ENCODE peak calls at places on chromosomes 1 and 21, in six cellular contexts. One of them, this sample, is unnamed.

GRCh38 chr1:20530901-20531300 is 21.5 kb upstream of the FAM43B start:
- DNase-seq in OCI-LY7: no peak
- DNase-seq in tibial nerve: no peak
- DNase-seq in D721Med: no peak
- DNase-seq in Calu3: no peak
- DNase-seq in psoas muscle: no peak
- DNase-seq in this sample: no peak

GRCh38 chr1:44407430-44408180 is 2.5 kb downstream of the RNF220 start:
- DNase-seq in OCI-LY7: no peak
- DNase-seq in tibial nerve: no peak
- DNase-seq in psoas muscle: no peak
- DNase-seq in Calu3: no peak
- DNase-seq in D721Med: no peak
- DNase-seq in this sample: no peak

GRCh38 chr1:233121947-233122559 is 171.6 kb downstream of the NTPCR start:
- DNase-seq in Calu3: no peak
- DNase-seq in tibial nerve: no peak
- DNase-seq in OCI-LY7: no peak
- DNase-seq in D721Med: no peak
- DNase-seq in psoas muscle: no peak
- DNase-seq in this sample: no peak

GRCh38 chr1:207908112-207908734 is 2.7 kb downstream of the CD34 start:
- DNase-seq in D721Med: no peak
- DNase-seq in Calu3: peak
- DNase-seq in tibial nerve: peak
- DNase-seq in psoas muscle: peak
- DNase-seq in OCI-LY7: no peak
- DNase-seq in this sample: no peak

GRCh38 chr1:156922986-156923564 is 2.6 kb downstream of the LRRC71 start:
- DNase-seq in tibial nerve: no peak
- DNase-seq in psoas muscle: no peak
- DNase-seq in Calu3: no peak
- DNase-seq in OCI-LY7: no peak
- DNase-seq in D721Med: no peak
- DNase-seq in this sample: no peak

GRCh38 chr21:46014828-46015227 is 33.3 kb downstream of the COL6A1 start:
- DNase-seq in OCI-LY7: no peak
- DNase-seq in psoas muscle: no peak
- DNase-seq in D721Med: no peak
- DNase-seq in tibial nerve: no peak
- DNase-seq in Calu3: no peak
- DNase-seq in this sample: no peak

GRCh38 chr1:169538998-169539871 is 47.0 kb downstream of the F5 start:
- DNase-seq in Calu3: peak
- DNase-seq in OCI-LY7: no peak
- DNase-seq in psoas muscle: no peak
- DNase-seq in tibial nerve: no peak
- DNase-seq in D721Med: no peak
- DNase-seq in this sample: no peak

GRCh38 chr1:160548960-160549664 is 26.1 kb upstream of the SLAMF6 start:
- DNase-seq in OCI-LY7: peak
- DNase-seq in Calu3: no peak
- DNase-seq in tibial nerve: no peak
- DNase-seq in psoas muscle: no peak
- DNase-seq in D721Med: no peak
- DNase-seq in this sample: no peak

GRCh38 chr1:43348809-43349593 is 9.8 kb upstream of the CDC20 start:
- DNase-seq in D721Med: peak
- DNase-seq in psoas muscle: peak
- DNase-seq in Calu3: peak
- DNase-seq in tibial nerve: peak
- DNase-seq in OCI-LY7: peak
- DNase-seq in this sample: peak

GRCh38 chr1:11062965-11063401 is 3.2 kb upstream of the SRM start:
- DNase-seq in D721Med: no peak
- DNase-seq in OCI-LY7: no peak
- DNase-seq in Calu3: no peak
- DNase-seq in psoas muscle: no peak
- DNase-seq in tibial nerve: no peak
- DNase-seq in this sample: no peak

GRCh38 chr1:230584660-230585059 is 57.6 kb upstream of the COG2 start:
- DNase-seq in OCI-LY7: no peak
- DNase-seq in D721Med: no peak
- DNase-seq in tibial nerve: no peak
- DNase-seq in Calu3: no peak
- DNase-seq in psoas muscle: no peak
- DNase-seq in this sample: no peak

GRCh38 chr1:81801834-81802531 is 1.2 kb downstream of the ADGRL2 start:
- DNase-seq in D721Med: no peak
- DNase-seq in Calu3: peak
- DNase-seq in psoas muscle: peak
- DNase-seq in tibial nerve: peak
- DNase-seq in OCI-LY7: no peak
- DNase-seq in this sample: peak

GRCh38 chr21:45224189-45224938 is 63.3 kb downstream of the POFUT2 start:
- DNase-seq in psoas muscle: no peak
- DNase-seq in D721Med: no peak
- DNase-seq in Calu3: no peak
- DNase-seq in OCI-LY7: no peak
- DNase-seq in tibial nerve: no peak
- DNase-seq in this sample: no peak

GRCh38 chr1:92484171-92484471 is 2.6 kb downstream of the GFI1 start:
- DNase-seq in D721Med: no peak
- DNase-seq in OCI-LY7: no peak
- DNase-seq in psoas muscle: no peak
- DNase-seq in tibial nerve: no peak
- DNase-seq in Calu3: no peak
- DNase-seq in this sample: no peak

GRCh38 chr1:21495225-21495820 is 13.9 kb upstream of the ALPL start:
- DNase-seq in Calu3: no peak
- DNase-seq in OCI-LY7: no peak
- DNase-seq in D721Med: no peak
- DNase-seq in tibial nerve: no peak
- DNase-seq in psoas muscle: no peak
- DNase-seq in this sample: no peak

GRCh38 chr1:89724369-89725015 is 91.6 kb downstream of the LRRC8C start:
- DNase-seq in psoas muscle: peak
- DNase-seq in OCI-LY7: peak
- DNase-seq in tibial nerve: no peak
- DNase-seq in Calu3: no peak
- DNase-seq in D721Med: no peak
- DNase-seq in this sample: peak

GRCh38 chr1:208475449-208475848 is 231.3 kb upstream of the PLXNA2 start:
- DNase-seq in psoas muscle: peak
- DNase-seq in Calu3: no peak
- DNase-seq in D721Med: no peak
- DNase-seq in OCI-LY7: no peak
- DNase-seq in tibial nerve: no peak
- DNase-seq in this sample: no peak

GRCh38 chr21:34072145-34073031 is 990 bp upstream of the MRPS6 start:
- DNase-seq in Calu3: no peak
- DNase-seq in OCI-LY7: no peak
- DNase-seq in tibial nerve: peak
- DNase-seq in D721Med: no peak
- DNase-seq in psoas muscle: peak
- DNase-seq in this sample: no peak

GRCh38 chr1:6280761-6281451 is 20.0 kb upstream of the GPR153 start:
- DNase-seq in D721Med: no peak
- DNase-seq in OCI-LY7: no peak
- DNase-seq in tibial nerve: no peak
- DNase-seq in Calu3: no peak
- DNase-seq in psoas muscle: peak
- DNase-seq in this sample: no peak

GRCh38 chr1:9166289-9167235 is 37.7 kb upstream of the GPR157 start:
- DNase-seq in D721Med: no peak
- DNase-seq in OCI-LY7: no peak
- DNase-seq in psoas muscle: no peak
- DNase-seq in tibial nerve: peak
- DNase-seq in Calu3: no peak
- DNase-seq in this sample: no peak

GRCh38 chr1:4781646-4782045 is 127.2 kb downstream of the AJAP1 start:
- DNase-seq in Calu3: no peak
- DNase-seq in OCI-LY7: no peak
- DNase-seq in D721Med: no peak
- DNase-seq in psoas muscle: no peak
- DNase-seq in tibial nerve: no peak
- DNase-seq in this sample: no peak

DNA sequence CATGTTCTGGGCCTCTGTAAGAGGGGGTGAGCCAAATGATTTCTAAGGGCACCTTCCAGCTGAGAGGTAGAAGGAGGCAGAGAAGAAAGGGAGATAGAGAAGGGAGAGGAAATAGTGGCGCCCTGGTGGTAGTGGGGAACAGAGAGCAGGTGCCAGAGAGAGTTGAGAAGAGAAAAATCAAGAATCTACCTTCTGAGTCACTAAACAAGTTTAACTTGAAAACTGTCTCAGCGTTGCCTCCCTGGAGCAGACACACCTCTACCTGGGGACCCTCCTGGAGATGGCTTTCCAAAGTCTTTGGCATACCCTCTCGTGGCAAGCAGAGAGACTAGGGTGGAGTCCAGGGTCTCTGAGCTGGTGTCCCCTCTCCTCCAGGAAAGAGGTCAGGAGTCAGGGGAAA is 1.1 kb upstream of the SLC45A3 start:
- DNase-seq in OCI-LY7: no peak
- DNase-seq in D721Med: no peak
- DNase-seq in psoas muscle: no peak
- DNase-seq in tibial nerve: no peak
- DNase-seq in Calu3: no peak
- DNase-seq in this sample: no peak
- TF ChIP-seq CTCF in OCI-LY7: no peak
- TF ChIP-seq CTCF in D721Med: no peak
- TF ChIP-seq CTCF in psoas muscle: no peak
- TF ChIP-seq CTCF in tibial nerve: no peak
- TF ChIP-seq CTCF in Calu3: no peak
- TF ChIP-seq CTCF in this sample: no peak

DNA sequence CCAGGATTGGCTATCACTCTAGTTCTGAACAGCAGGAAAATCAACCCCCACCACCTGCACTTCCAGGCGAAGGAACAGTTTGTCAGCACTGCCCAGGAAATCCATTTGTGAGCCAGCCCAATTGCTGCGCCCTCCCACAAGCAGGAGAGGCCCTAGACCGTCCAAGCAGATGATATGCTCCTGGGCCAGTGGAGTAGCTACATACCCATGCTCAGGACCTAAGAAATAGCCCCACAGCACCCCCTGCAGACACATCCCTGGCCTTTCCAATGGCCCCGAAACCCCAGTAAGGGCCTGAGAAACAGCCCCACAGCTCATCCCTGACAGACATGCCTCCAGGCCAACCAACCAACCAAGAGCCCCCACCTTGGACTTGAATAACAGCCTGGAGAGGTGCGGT is 111.5 kb upstream of the ZC3H11B start:
- DNase-seq in psoas muscle: no peak
- DNase-seq in D721Med: no peak
- DNase-seq in OCI-LY7: no peak
- DNase-seq in tibial nerve: no peak
- DNase-seq in Calu3: no peak
- DNase-seq in this sample: no peak
- TF ChIP-seq CTCF in psoas muscle: no peak
- TF ChIP-seq CTCF in D721Med: no peak
- TF ChIP-seq CTCF in OCI-LY7: no peak
- TF ChIP-seq CTCF in tibial nerve: no peak
- TF ChIP-seq CTCF in Calu3: no peak
- TF ChIP-seq CTCF in this sample: no peak

GRCh38 chr1:37089750-37090149 is 55.4 kb upstream of the GRIK3 start:
- DNase-seq in OCI-LY7: no peak
- DNase-seq in Calu3: no peak
- DNase-seq in D721Med: no peak
- DNase-seq in psoas muscle: no peak
- DNase-seq in tibial nerve: no peak
- DNase-seq in this sample: no peak

GRCh38 chr1:37083551-37084119 is 49.3 kb upstream of the GRIK3 start:
- DNase-seq in Calu3: no peak
- DNase-seq in tibial nerve: no peak
- DNase-seq in OCI-LY7: no peak
- DNase-seq in D721Med: no peak
- DNase-seq in psoas muscle: no peak
- DNase-seq in this sample: no peak

GRCh38 chr1:37090671-37091070 is 56.4 kb upstream of the GRIK3 start:
- DNase-seq in D721Med: no peak
- DNase-seq in tibial nerve: no peak
- DNase-seq in psoas muscle: no peak
- DNase-seq in Calu3: no peak
- DNase-seq in OCI-LY7: no peak
- DNase-seq in this sample: no peak

DNA sequence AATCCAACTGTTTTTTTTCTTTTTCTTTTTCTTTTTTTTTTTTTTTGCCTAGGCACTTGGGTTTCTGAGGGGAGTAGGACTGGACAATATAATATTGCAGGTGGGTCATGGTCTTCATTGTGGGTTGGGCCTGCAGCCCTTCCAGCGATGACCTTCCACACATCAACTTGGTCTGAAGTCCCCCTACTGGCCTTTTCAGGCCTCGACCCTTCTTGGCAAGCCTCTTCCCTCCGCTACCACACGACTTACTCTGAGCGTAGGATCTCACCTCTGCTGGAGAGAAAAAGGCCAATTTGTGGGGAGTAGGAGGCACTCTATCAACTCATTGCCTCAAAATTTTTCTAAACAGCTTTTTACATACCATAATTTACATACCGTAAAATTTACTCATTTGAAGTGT is 51.1 kb upstream of the GRIK3 start:
- DNase-seq in D721Med: no peak
- DNase-seq in OCI-LY7: no peak
- DNase-seq in Calu3: no peak
- DNase-seq in psoas muscle: no peak
- DNase-seq in tibial nerve: no peak
- DNase-seq in this sample: no peak
- TF ChIP-seq CTCF in D721Med: no peak
- TF ChIP-seq CTCF in OCI-LY7: peak
- TF ChIP-seq CTCF in Calu3: peak
- TF ChIP-seq CTCF in psoas muscle: no peak
- TF ChIP-seq CTCF in tibial nerve: no peak
- TF ChIP-seq CTCF in this sample: no peak

GRCh38 chr1:222284466-222284865 is 263.4 kb downstream of the HHIPL2 start:
- DNase-seq in D721Med: no peak
- DNase-seq in Calu3: no peak
- DNase-seq in psoas muscle: no peak
- DNase-seq in OCI-LY7: no peak
- DNase-seq in tibial nerve: no peak
- DNase-seq in this sample: no peak

GRCh38 chr1:222286039-222286438 is 261.9 kb downstream of the HHIPL2 start:
- DNase-seq in OCI-LY7: no peak
- DNase-seq in Calu3: no peak
- DNase-seq in D721Med: no peak
- DNase-seq in psoas muscle: no peak
- DNase-seq in tibial nerve: no peak
- DNase-seq in this sample: no peak

GRCh38 chr1:222283147-222283768 is 264.6 kb downstream of the HHIPL2 start:
- DNase-seq in psoas muscle: no peak
- DNase-seq in Calu3: no peak
- DNase-seq in OCI-LY7: no peak
- DNase-seq in D721Med: no peak
- DNase-seq in tibial nerve: no peak
- DNase-seq in this sample: no peak

DNA sequence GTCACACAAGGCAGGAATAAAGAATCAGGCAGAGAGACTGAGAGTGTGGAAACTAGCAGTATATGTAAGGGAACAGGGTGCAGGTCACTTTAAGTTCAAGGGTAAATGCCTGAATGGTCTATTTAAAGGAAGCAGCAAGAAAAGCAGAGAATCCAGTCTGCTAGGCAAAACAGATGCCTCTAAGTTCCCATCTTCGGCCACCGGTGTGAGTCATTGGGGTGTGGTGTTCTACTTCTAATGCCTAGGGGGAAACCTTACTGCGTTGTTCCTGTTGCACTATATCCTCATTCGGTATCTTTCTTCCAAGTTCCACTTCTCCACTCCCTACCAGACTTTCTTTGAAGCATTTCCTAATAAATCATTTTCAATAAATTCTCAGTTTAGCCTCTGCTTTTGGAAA is 259.8 kb downstream of the HHIPL2 start:
- DNase-seq in Calu3: peak
- DNase-seq in OCI-LY7: no peak
- DNase-seq in psoas muscle: no peak
- DNase-seq in tibial nerve: no peak
- DNase-seq in D721Med: no peak
- DNase-seq in this sample: no peak
- TF ChIP-seq CTCF in Calu3: no peak
- TF ChIP-seq CTCF in OCI-LY7: no peak
- TF ChIP-seq CTCF in psoas muscle: no peak
- TF ChIP-seq CTCF in tibial nerve: no peak
- TF ChIP-seq CTCF in D721Med: no peak
- TF ChIP-seq CTCF in this sample: no peak

This sample was measured in heart right ventricle.